ENCODE peak calls at places on chromosomes 16 and 17, in nine cellular contexts. M, U, J, X, K, N, A, T and R are unnamed samples.

GRCh38 chr16:50802000-50802399 is 60.1 kb downstream of the CYLD start:
- DNase-seq in M (no peak), A (no peak), J (no peak), N (peak; percentile 81), X (no peak), T (no peak), K (no peak), U (no peak), R (no peak)

GRCh38 chr16:54672500-54672899 is 258.2 kb upstream of the IRX5 start:
- DNase-seq in X (no peak), K (no peak), T (no peak), J (no peak), M (no peak), N (no peak), A (no peak), U (no peak), R (no peak)

GRCh38 chr17:36824678-36825091 is 112.6 kb upstream of the LHX1 start:
- DNase-seq in U (no peak), T (no peak), M (no peak), N (no peak), A (no peak), K (peak; percentile 46), J (no peak), X (no peak), R (no peak)

GRCh38 chr17:69335018-69335417 is 8.1 kb upstream of the ABCA5 start:
- DNase-seq in N (peak; percentile 60), U (no peak), J (no peak), K (peak; percentile 68), A (no peak), T (peak; percentile 23), X (peak; percentile 75), M (peak; percentile 73), R (no peak)

GRCh38 chr16:23134274-23134673 is 15.0 kb downstream of the USP31 start:
- DNase-seq in A (no peak), M (no peak), T (no peak), N (no peak), K (no peak), J (no peak), X (no peak), U (no peak), R (no peak)

GRCh38 chr17:30950669-30951399 is 20.0 kb upstream of the RNF135 start:
- DNase-seq in K (peak; percentile 81), M (no peak), X (no peak), A (peak; percentile 69), U (peak; percentile 65), N (peak; percentile 93), J (no peak), T (no peak), R (no peak)

GRCh38 chr16:58331024-58331707 is 36.3 kb upstream of the PRSS54 start:
- DNase-seq in T (peak; percentile 62), J (peak; percentile 74), U (no peak), A (no peak), N (no peak), M (no peak), K (no peak), X (peak; percentile 89), R (no peak)

GRCh38 chr17:20242271-20242670 is 225.1 kb downstream of the LGALS9B start:
- DNase-seq in A (no peak), K (no peak), M (no peak), J (no peak), U (no peak), X (no peak), N (no peak), T (no peak), R (no peak)

GRCh38 chr17:48198950-48199541 is 91.5 kb downstream of the SNX11 start:
- DNase-seq in J (no peak), K (no peak), M (no peak), U (no peak), A (no peak), N (no peak), X (no peak), T (no peak), R (no peak)

GRCh38 chr17:4838306-4838785 is 5.2 kb downstream of the MINK1 start:
- DNase-seq in A (no peak), J (no peak), U (no peak), X (no peak), M (no peak), K (no peak), T (no peak), N (no peak), R (no peak)

GRCh38 chr17:56715613-56716357 is 117.9 kb downstream of the C17orf67 start:
- DNase-seq in X (peak; percentile 94), A (peak; percentile 87), T (peak; percentile 93), N (peak; percentile 82), J (peak; percentile 92), M (peak; percentile 81), K (peak; percentile 84), U (peak; percentile 79), R (peak; percentile 75)

GRCh38 chr17:80478487-80479245 is 2.3 kb upstream of the NPTX1 start:
- DNase-seq in U (no peak), T (no peak), M (no peak), J (peak; percentile 53), A (no peak), X (peak; percentile 78), K (no peak), N (no peak), R (no peak)

GRCh38 chr17:80475949-80476876 is at the start of gene NPTX1:
- DNase-seq in T (peak; percentile 42), M (no peak), J (peak; percentile 67), K (peak; percentile 55), X (peak; percentile 49), N (no peak), A (no peak), U (no peak), R (no peak)

GRCh38 chr17:80476877-80477646 is 655 bp upstream of the NPTX1 start:
- DNase-seq in K (peak; percentile 54), J (peak; percentile 60), N (no peak), U (no peak), X (no peak), T (no peak), M (no peak), A (no peak), R (no peak)

GRCh38 chr17:80479246-80479566 is 2.8 kb upstream of the NPTX1 start:
- DNase-seq in M (no peak), K (no peak), A (no peak), X (no peak), J (no peak), T (no peak), U (no peak), N (no peak), R (no peak)

GRCh38 chr17:80477647-80478478 is 1.5 kb upstream of the NPTX1 start:
- DNase-seq in J (peak; percentile 91), X (peak; percentile 82), N (peak; percentile 59), T (peak; percentile 78), M (no peak), U (no peak), K (peak; percentile 70), A (no peak), R (no peak)
- TF ChIP-seq CTCF in J (peak; percentile 64), X (peak; percentile 23), N (peak; percentile 79), T (peak; percentile 51), M (no peak), U (no peak), K (peak; percentile 67), A (peak; percentile 45), R (peak; percentile 72)

DNA sequence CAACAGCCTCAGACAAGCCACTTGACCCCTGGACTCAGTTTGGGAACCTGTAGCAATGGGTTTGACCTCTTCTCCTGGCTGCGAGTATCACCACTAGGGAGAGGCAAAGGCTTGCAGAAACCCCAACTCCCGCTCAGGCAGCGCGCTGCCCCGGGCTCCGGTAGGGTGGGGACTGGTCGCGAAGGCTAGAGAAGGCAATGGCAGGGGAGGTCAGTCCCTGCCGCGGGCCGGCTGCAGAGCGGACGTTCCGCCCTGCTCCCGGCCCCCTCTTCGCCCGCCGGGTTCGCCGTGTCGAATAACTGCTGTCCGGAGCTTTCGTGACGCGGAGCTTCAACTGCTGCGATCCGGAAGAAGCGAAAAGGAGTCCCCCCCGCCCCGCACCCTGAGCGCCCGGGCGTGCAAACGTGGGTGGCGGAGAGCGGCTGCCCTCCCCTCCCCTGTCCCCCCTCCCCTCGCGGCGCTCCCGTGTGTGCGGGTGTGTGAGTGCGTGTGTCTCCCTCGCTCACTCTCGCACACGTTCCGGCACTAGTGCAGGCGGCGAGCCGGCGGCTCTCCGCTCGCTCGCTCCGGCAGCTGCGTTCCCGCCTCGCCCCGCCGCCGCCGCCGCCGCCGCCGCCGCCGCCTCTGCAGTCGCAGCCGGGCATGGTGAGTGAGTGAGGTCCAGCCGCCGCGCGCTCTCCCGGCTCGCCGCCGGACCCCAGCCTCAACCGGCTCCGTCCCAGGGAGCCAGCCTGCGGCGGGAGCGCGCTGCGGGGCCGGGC is 792 bp upstream of the SHISA6 start:
- DNase-seq in U (no peak), A (peak; percentile 12), T (peak; percentile 65), J (peak; percentile 83), X (peak; percentile 39), N (no peak), M (no peak), K (no peak), R (no peak)
- H3K4me3 ChIP-seq in U (peak overlapping the region; percentile 0), A (peak overlapping the region; percentile 48), T (peak overlapping the region; percentile 39), J (peak overlapping the region; percentile 63), X (peak overlapping the region; percentile 49), N (no peak overlapping the region), M (no peak overlapping the region), K (no peak overlapping the region), R (no peak overlapping the region)

DNA sequence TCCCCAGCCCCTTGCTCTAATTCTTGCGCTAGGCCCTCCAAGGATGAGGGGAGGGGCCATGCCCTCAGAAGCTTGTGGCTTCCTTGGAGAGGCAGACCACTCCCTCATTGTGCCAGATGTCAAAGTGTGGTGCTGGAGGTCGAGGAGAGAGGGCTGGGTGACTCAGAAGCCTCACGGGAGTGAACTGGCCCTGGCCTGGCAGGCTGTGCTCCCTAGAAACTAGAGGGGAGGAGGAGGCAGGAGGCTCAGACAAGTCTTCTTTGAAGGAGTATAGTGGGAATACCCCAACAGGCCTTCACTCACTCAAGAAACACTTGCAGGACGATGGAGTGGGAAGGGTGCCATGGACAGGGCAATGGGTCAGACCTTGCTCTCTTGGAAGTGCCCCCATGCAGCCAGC is 18.5 kb downstream of the ANKRD40 start:
- DNase-seq in A (no peak), U (peak; percentile 55), T (no peak), J (peak; percentile 54), M (no peak), X (no peak), K (peak; percentile 76), N (peak; percentile 66), R (no peak)
- H3K4me1 ChIP-seq in A (peaks cover 6% of the 10 kb centered on the region), U (peaks cover 97% of the 10 kb centered on the region), T (peaks cover 25% of the 10 kb centered on the region), J (peaks cover 42% of the 10 kb centered on the region), M (peaks cover under 1% of the 10 kb centered on the region), X (peaks cover 3% of the 10 kb centered on the region), K (peaks cover 98% of the 10 kb centered on the region), N (peaks cover 50% of the 10 kb centered on the region), R (peaks cover 36% of the 10 kb centered on the region)

DNA sequence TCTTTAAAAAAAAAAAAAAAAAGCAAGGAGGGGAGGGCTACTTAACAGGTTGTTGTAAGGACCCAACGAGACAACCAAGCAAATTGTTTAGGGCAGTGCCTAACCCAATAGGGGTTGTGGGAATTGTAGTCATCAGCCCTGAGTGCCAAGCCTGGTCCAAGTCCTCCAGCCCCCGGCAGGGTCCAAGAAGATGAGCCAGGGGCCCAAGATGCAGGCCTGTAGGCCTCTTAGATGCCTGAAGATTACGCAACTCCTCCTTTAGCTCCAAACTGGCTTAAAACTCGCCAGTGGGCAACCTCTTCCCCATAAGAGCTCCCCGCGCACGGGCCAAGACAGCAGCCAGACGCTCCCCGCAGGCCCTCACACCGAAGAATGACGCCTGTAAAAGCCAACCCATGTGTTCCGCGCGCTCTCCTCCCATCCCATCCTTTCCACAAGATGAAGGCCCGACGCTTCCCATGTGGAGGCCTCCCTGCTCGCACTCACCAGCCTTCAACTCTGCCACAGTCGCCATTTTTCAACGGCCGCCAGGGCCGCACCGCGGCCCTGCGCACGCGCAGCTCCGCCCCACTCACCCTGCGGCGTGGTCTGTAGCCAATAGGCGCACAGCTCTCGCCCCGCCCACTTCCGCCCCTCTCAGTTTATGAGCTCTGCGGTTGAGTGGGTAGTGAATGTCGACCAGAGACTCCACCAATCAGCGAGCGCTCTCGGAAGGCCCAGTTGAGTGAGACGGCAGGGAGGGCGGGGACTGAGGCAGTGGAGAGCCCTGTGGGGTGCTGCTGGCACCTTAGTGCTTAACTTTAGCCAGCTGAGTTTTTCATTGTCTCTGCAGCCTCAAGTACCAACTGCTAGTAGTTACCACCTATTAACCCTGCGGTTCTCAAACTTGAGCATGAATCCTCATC is at the start of gene CEP20:
- DNase-seq in J (peak; percentile 100), T (peak; percentile 100), U (peak; percentile 100), X (peak; percentile 100), K (peak; percentile 99), M (peak; percentile 100), A (peak; percentile 99), N (peak; percentile 98), R (peak; percentile 100)
- TF ChIP-seq CTCF in J (peak; percentile 15), T (peak; percentile 6), U (peak; percentile 48), X (no peak), K (no peak), M (no peak), A (peak; percentile 19), N (peak; percentile 7), R (no peak)